ENCODE peak calls at places on chromosomes 16 and 17, in four cellular contexts. B, D, L and O are unnamed samples.

GRCh38 chr16:15690296-15690695 is 40.3 kb downstream of the NDE1 start:
- DNase-seq in L (no peak), D (no peak), B (no peak), O (no peak)

GRCh38 chr17:62824290-62825135 is 16.4 kb upstream of the MARCHF10 start:
- DNase-seq in L (no peak), B (no peak), D (peak; percentile 87), O (no peak)

GRCh38 chr17:73539176-73539575 is 105.1 kb downstream of the SDK2 start:
- DNase-seq in L (no peak), D (no peak), B (no peak), O (no peak)

GRCh38 chr16:53549970-53550406 is 47.0 kb upstream of the AKTIP start:
- DNase-seq in D (peak; percentile 62), B (peak; percentile 98), L (peak; percentile 72), O (peak; percentile 69)

GRCh38 chr17:65455972-65456343 is 105.5 kb downstream of the AXIN2 start:
- DNase-seq in L (no peak), D (no peak), B (no peak), O (peak; percentile 37)

GRCh38 chr16:53991181-53992056 is 287.5 kb downstream of the FTO start:
- DNase-seq in L (no peak), B (peak; percentile 70), D (no peak), O (no peak)

GRCh38 chr17:1186214-1186820 is 6.5 kb upstream of the ABR start:
- DNase-seq in L (no peak), B (no peak), D (peak; percentile 59), O (no peak)

GRCh38 chr17:77125432-77125901 is 15.3 kb upstream of the SEC14L1 start:
- DNase-seq in D (peak; percentile 96), B (no peak), L (no peak), O (no peak)

GRCh38 chr16:27311897-27312303 is 1.9 kb upstream of the IL4R start:
- DNase-seq in B (no peak), L (no peak), D (no peak), O (no peak)

GRCh38 chr16:67847064-67847861 is at the start of gene CENPT:
- DNase-seq in D (peak; percentile 75), L (peak; percentile 34), B (no peak), O (peak; percentile 81)

GRCh38 chr17:38706625-38707298 is 1.7 kb downstream of the MLLT6 start:
- DNase-seq in B (no peak), D (no peak), L (peak; percentile 30), O (peak; percentile 28)

GRCh38 chr16:85240982-85241924 is 129.0 kb upstream of the CIBAR2 start:
- DNase-seq in D (no peak), L (no peak), B (no peak), O (no peak)

GRCh38 chr17:40100419-40100668 is at the start of gene NR1D1:
- DNase-seq in B (no peak), L (no peak), D (no peak), O (no peak)

GRCh38 chr17:56592487-56593072 is 919 bp upstream of the NOG start:
- DNase-seq in B (peak; percentile 65), D (peak; percentile 70), L (peak; percentile 91), O (peak; percentile 59)

GRCh38 chr17:56694825-56695224 is 101.3 kb downstream of the NOG start:
- DNase-seq in L (no peak), B (no peak), D (no peak), O (no peak)

GRCh38 chr17:77566151-77566550 is 392.4 kb upstream of the TNRC6C start:
- DNase-seq in B (no peak), L (no peak), D (no peak), O (no peak)

GRCh38 chr16:54812229-54812628 is 118.4 kb upstream of the IRX5 start:
- DNase-seq in B (no peak), L (no peak), D (peak; percentile 12), O (no peak)

GRCh38 chr17:29326414-29326813 is 32.5 kb upstream of the NUFIP2 start:
- DNase-seq in L (no peak), B (no peak), D (no peak), O (no peak)

GRCh38 chr17:68197997-68198930 is 49.6 kb upstream of the AMZ2 start:
- DNase-seq in D (no peak), L (peak; percentile 63), B (no peak), O (no peak)

GRCh38 chr16:53784312-53784711 is 80.4 kb downstream of the FTO start:
- DNase-seq in D (peak; percentile 54), B (peak; percentile 23), L (no peak), O (no peak)

GRCh38 chr17:82461827-82462524 is 3.4 kb downstream of the NARF start:
- DNase-seq in D (no peak), L (no peak), B (no peak), O (no peak)

GRCh38 chr17:81039854-81040758 is 5.2 kb downstream of the BAIAP2 start:
- DNase-seq in L (no peak), B (no peak), D (peak; percentile 59), O (no peak)

GRCh38 chr17:83173997-83174858 is 94.8 kb downstream of the METRNL start:
- DNase-seq in B (no peak), D (no peak), L (peak; percentile 84), O (no peak)

GRCh38 chr17:40284085-40284713 is 3.5 kb upstream of the CDC6 start:
- DNase-seq in L (no peak), B (no peak), D (peak; percentile 77), O (no peak)

GRCh38 chr16:49855822-49856740 is at the start of gene ZNF423:
- DNase-seq in L (no peak), B (no peak), D (peak; percentile 22), O (no peak)

GRCh38 chr17:49850772-49851386 is 3.0 kb upstream of the TAC4 start:
- DNase-seq in D (no peak), B (no peak), L (no peak), O (no peak)

GRCh38 chr16:69904495-69905170 is 46.5 kb upstream of the CLEC18A start:
- DNase-seq in D (no peak), L (no peak), B (no peak), O (no peak)